ENCODE peak calls at places on chromosomes 7 and 10, in four cellular contexts. J, A, L and V are unnamed samples. For H3K9me3, the result is how much of the 10 kb centered on the place peaks cover.

GRCh38 chr10:23375366-23375765 is 30.8 kb upstream of the C10orf67 start:
- DNase-seq in J (no peak), A (no peak), L (no peak), V (no peak)

GRCh38 chr10:47256753-47257336 is 43.2 kb upstream of the GDF10 start:
- DNase-seq in J (no peak), A (no peak), L (no peak), V (peak)

GRCh38 chr7:108406474-108406873 is 49.8 kb downstream of the NRCAM start:
- DNase-seq in J (no peak), A (no peak), L (no peak), V (no peak)

GRCh38 chr10:14302035-14302434 is 28.7 kb downstream of the FRMD4A start:
- DNase-seq in J (peak), A (no peak), L (no peak), V (no peak)

GRCh38 chr7:81484266-81484665 is 285.6 kb downstream of the HGF start:
- DNase-seq in J (no peak), A (no peak), L (peak), V (no peak)

GRCh38 chr10:49572594-49573114 is 33.7 kb upstream of the ERCC6 start:
- DNase-seq in J (no peak), A (no peak), L (no peak), V (no peak)

GRCh38 chr7:5643280-5643679 is 138.2 kb downstream of the RNF216 start:
- DNase-seq in J (no peak), A (peak), L (no peak), V (peak)

GRCh38 chr10:547591-548081 is 141.8 kb downstream of the DIP2C start:
- DNase-seq in J (no peak), A (no peak), L (no peak), V (no peak)

GRCh38 chr7:30278386-30278785 is 6.0 kb upstream of the ZNRF2 start:
- DNase-seq in J (no peak), A (peak), L (no peak), V (no peak)

GRCh38 chr7:121331574-121331973 is 2.8 kb downstream of the WNT16 start:
- DNase-seq in J (no peak), A (no peak), L (no peak), V (no peak)

GRCh38 chr10:96271017-96271815 is at the start of gene BLNK:
- DNase-seq in J (peak), A (peak), L (peak), V (peak)

GRCh38 chr10:102451105-102451969 is at the start of gene C10orf95:
- DNase-seq in J (no peak), A (peak), L (peak), V (peak)

GRCh38 chr7:3307437-3307836 is 6.4 kb downstream of the SDK1 start:
- DNase-seq in J (no peak), A (no peak), L (no peak), V (no peak)

GRCh38 chr10:102324061-102324460 is 71.4 kb upstream of the NFKB2 start:
- DNase-seq in J (no peak), A (no peak), L (no peak), V (no peak)

GRCh38 chr7:4837814-4838625 is 23.8 kb downstream of the PAPOLB start:
- DNase-seq in J (no peak), A (no peak), L (no peak), V (no peak)

GRCh38 chr10:80520661-80521488 is 16.8 kb upstream of the SH2D4B start:
- DNase-seq in J (no peak), A (no peak), L (no peak), V (no peak)

GRCh38 chr7:146000882-146001281 is 115.7 kb upstream of the CNTNAP2 start:
- DNase-seq in J (no peak), A (no peak), L (no peak), V (no peak)

GRCh38 chr10:98045785-98046389 is 15.5 kb upstream of the CRTAC1 start:
- DNase-seq in J (peak), A (peak), L (peak), V (peak)

GRCh38 chr7:13111230-13111629 is 423.8 kb downstream of the ARL4A start:
- DNase-seq in J (no peak), A (no peak), L (no peak), V (no peak)

GRCh38 chr7:154795437-154795836 is 207.5 kb downstream of the PAXIP1 start:
- DNase-seq in J (no peak), A (no peak), L (no peak), V (no peak)

GRCh38 chr10:117541909-117542705 is 439 bp upstream of the EMX2 start:
- DNase-seq in J (no peak), A (peak), L (peak), V (no peak)

GRCh38 chr10:9081253-9081652 is 1026.8 kb downstream of the GATA3 start:
- DNase-seq in J (no peak), A (no peak), L (no peak), V (no peak)

GRCh38 chr10:11684717-11685645 is 57.2 kb upstream of the ECHDC3 start:
- DNase-seq in J (peak), A (peak), L (peak), V (peak)

GRCh38 chr10:69558559-69558958 is 14.7 kb downstream of the NEUROG3 start:
- DNase-seq in J (no peak), A (peak), L (no peak), V (no peak)

GRCh38 chr7:117212969-117213877 is 109.6 kb downstream of the WNT2 start:
- DNase-seq in J (peak), A (peak), L (peak), V (peak)

GRCh38 chr7:618539-619355 is 99.1 kb upstream of the PDGFA start:
- DNase-seq in J (no peak), A (peak), L (no peak), V (peak)

GRCh38 chr10:125700355-125700911 is 17.5 kb upstream of the TEX36 start:
- DNase-seq in J (no peak), A (no peak), L (no peak), V (no peak)

GRCh38 chr7:148962515-148962822 is 65.8 kb downstream of the PDIA4 start:
- DNase-seq in J (no peak), A (no peak), L (no peak), V (no peak)

GRCh38 chr10:122424059-122424458 is 30.4 kb upstream of the ARMS2 start:
- DNase-seq in J (no peak), A (no peak), L (no peak), V (no peak)

GRCh38 chr10:34494012-34494411 is 321.1 kb downstream of the PARD3 start:
- DNase-seq in J (no peak), A (no peak), L (no peak), V (no peak)

GRCh38 chr10:127798116-127798515 is 61.1 kb downstream of the FOXI2 start:
- DNase-seq in J (no peak), A (no peak), L (no peak), V (no peak)

GRCh38 chr7:151093748-151094147 is 7.5 kb downstream of the AGAP3 start:
- DNase-seq in J (no peak), A (no peak), L (no peak), V (no peak)

GRCh38 chr7:156175003-156175402 is 362.7 kb upstream of the SHH start:
- DNase-seq in J (no peak), A (no peak), L (no peak), V (no peak)

GRCh38 chr7:149871576-149871975 is 2.2 kb upstream of the ATP6V0E2 start:
- DNase-seq in J (no peak), A (no peak), L (no peak), V (no peak)

GRCh38 chr7:158266426-158266816 is 321.2 kb downstream of the PTPRN2 start:
- DNase-seq in J (no peak), A (no peak), L (no peak), V (no peak)

GRCh38 chr7:158268851-158269535 is 318.6 kb downstream of the PTPRN2 start:
- DNase-seq in J (no peak), A (peak), L (no peak), V (peak)

GRCh38 chr7:158266817-158267736 is 320.5 kb downstream of the PTPRN2 start:
- DNase-seq in J (no peak), A (peak), L (no peak), V (peak)

GRCh38 chr7:158265743-158266080 is 321.9 kb downstream of the PTPRN2 start:
- DNase-seq in J (no peak), A (no peak), L (no peak), V (no peak)

DNA sequence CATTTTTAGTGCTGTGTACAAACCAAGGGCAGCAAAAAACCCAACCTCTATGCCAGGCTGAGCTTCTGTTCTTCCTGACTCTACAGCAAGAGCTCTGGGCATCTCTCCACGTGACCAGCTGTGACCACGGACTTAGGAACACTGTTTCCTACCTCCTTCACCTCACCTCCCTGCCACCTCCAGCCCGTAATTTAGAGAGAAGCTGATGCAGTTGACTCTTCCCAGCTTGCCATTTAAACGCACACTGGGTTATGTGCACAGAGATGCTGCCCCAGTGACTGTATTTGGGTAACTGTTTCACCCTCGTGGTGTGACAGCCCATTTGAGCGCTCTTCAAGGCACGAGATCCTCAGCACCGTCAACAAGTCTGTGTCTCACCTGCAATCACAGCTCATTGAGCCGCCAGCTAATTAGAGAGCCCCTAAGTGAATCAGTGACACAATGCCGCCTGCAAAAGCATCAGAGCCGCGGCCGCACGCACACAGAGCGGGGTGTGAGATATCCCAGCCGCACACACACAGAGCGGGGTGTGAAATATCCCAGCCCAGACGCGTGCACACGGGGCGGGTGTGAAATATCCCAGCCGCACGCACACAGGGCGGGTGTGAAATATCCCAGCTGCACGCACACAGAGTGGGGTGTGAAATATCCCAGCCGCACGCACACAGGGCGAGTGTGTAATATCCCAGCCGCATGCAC is 319.7 kb downstream of the PTPRN2 start:
- DNase-seq in J (no peak), A (peak), L (peak), V (no peak)
- H3K9me3 ChIP-seq in J (under half), A (under half), L (under half), V (under half)

GRCh38 chr7:67692425-67692824 is 695.8 kb downstream of the TYW1 start:
- DNase-seq in J (no peak), A (no peak), L (peak), V (no peak)

GRCh38 chr7:67696878-67697277 is 700.2 kb downstream of the TYW1 start:
- DNase-seq in J (no peak), A (no peak), L (no peak), V (no peak)

GRCh38 chr7:67690700-67691099 is 694.1 kb downstream of the TYW1 start:
- DNase-seq in J (no peak), A (no peak), L (peak), V (no peak)

GRCh38 chr7:67696124-67696523 is 699.5 kb downstream of the TYW1 start:
- DNase-seq in J (no peak), A (no peak), L (no peak), V (no peak)
- H3K9me3 ChIP-seq in J (under half), A (under half), L (under half), V (under half)

DNA sequence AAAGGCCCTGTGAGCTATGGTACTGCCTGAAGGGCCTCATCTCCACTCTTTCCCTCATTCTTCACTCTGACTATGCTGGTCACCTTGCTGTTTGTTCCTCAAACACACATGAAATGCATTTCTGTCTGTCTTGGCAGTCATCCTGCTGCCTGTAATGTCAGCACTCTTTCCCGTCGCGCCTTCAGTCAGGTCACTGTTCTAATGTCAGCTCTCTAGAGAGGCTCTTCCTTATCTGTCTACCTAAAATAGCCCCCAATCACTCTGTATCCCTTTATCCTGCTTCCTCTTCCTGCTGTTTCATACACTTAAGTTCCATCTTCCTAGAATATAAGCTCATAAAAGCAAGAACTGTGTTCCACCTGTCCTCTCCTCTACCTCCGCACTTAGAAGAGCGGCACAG is 215.5 kb downstream of the ZNF33B start:
- DNase-seq in J (no peak), A (no peak), L (no peak), V (no peak)
- H3K9me3 ChIP-seq in J (under half), A (under half), L (under half), V (under half)

GRCh38 chr10:130301026-130301892 is 165.1 kb downstream of the GLRX3 start:
- DNase-seq in J (no peak), A (peak), L (no peak), V (no peak)

GRCh38 chr10:130300608-130301025 is 164.4 kb downstream of the GLRX3 start:
- DNase-seq in J (no peak), A (peak), L (no peak), V (no peak)
- H3K9me3 ChIP-seq in J (under half), A (under half), L (under half), V (under half)

GRCh38 chr7:157768198-157768597 is 431.4 kb downstream of the DNAJB6 start:
- DNase-seq in J (no peak), A (no peak), L (no peak), V (no peak)
- H3K9me3 ChIP-seq in J (under half), A (under half), L (under half), V (under half)

DNA sequence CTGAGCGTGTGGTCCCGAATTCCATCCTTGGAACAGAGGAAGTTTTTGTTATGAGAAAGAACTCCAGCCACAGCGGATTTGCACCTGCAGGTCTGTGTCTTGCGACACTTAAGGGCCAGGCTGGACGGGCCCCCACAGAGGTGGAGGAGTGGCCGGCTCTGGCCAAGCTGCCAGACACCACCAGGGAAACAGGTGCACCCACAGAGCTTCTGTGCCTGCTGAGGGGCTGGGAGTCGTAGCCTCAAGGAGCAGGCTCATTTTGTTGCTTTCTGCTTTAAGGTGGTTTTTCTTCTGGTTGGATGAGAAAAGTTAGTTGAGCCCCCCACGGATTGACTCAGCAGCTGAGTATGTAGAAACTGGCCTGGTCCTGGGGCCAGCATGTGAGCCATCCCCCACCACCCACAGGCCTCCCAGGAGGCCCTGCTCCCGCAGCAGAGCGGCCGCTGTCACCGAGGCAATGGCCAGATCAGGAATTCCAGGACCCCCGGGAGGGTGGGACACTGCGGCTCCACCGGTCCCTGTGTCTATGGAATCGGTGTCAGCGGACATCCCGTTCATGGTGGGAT is 41.9 kb downstream of the NKX6-2 start:
- DNase-seq in J (no peak), A (no peak), L (no peak), V (no peak)
- H3K9me3 ChIP-seq in J (under half), A (under half), L (under half), V (under half)

GRCh38 chr7:19020711-19021110 is 96.7 kb downstream of the TWIST1 start:
- DNase-seq in J (no peak), A (no peak), L (no peak), V (no peak)

GRCh38 chr7:19026888-19027287 is 90.5 kb downstream of the TWIST1 start:
- DNase-seq in J (no peak), A (no peak), L (no peak), V (no peak)

GRCh38 chr7:19024261-19024660 is 93.2 kb downstream of the TWIST1 start:
- DNase-seq in J (no peak), A (no peak), L (no peak), V (no peak)

GRCh38 chr7:19020062-19020461 is 97.4 kb downstream of the TWIST1 start:
- DNase-seq in J (no peak), A (no peak), L (no peak), V (no peak)

DNA sequence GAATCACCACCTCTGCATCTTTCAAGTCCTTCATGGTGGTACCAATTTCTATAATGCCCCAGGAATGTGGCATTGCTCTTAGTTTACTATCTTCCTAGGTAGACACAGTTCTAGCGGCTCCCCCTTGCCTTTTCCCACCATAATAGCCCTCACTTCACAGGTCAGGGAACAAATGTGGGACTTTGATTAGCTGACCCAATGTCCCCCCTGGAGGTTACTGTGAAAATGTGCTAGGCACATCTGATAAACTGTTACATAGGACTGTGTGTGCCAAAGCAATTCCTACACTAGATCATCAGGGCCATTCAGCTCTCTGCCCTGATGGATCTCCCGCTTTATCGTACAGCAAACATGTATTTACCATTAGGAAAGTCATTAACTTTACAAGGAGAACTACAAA is 94.0 kb downstream of the TWIST1 start:
- DNase-seq in J (no peak), A (no peak), L (no peak), V (no peak)
- H3K9me3 ChIP-seq in J (under half), A (under half), L (under half), V (under half)